ENCODE peak calls at places on chromosomes 13 and 19, in four cellular contexts. One of them, this sample, is unnamed.

GRCh38 chr13:37313383-37313782 is 207.9 kb upstream of the CSNK1A1L start:
- DNase-seq in substantia nigra: no peak
- DNase-seq in effector memory CD4-positive, alpha-beta T cell: no peak
- DNase-seq in tibial nerve: no peak
- DNase-seq in this sample: no peak

GRCh38 chr13:93603043-93603442 is 376.4 kb downstream of the GPC6 start:
- DNase-seq in substantia nigra: no peak
- DNase-seq in tibial nerve: no peak
- DNase-seq in effector memory CD4-positive, alpha-beta T cell: no peak
- DNase-seq in this sample: no peak

GRCh38 chr19:33719366-33720154 is 77.1 kb upstream of the KCTD15 start:
- DNase-seq in tibial nerve: no peak
- DNase-seq in substantia nigra: no peak
- DNase-seq in effector memory CD4-positive, alpha-beta T cell: no peak
- DNase-seq in this sample: no peak

GRCh38 chr19:45352914-45353796 is 12.6 kb downstream of the KLC3 start:
- DNase-seq in tibial nerve: no peak
- DNase-seq in effector memory CD4-positive, alpha-beta T cell: no peak
- DNase-seq in substantia nigra: no peak
- DNase-seq in this sample: no peak

GRCh38 chr13:20495087-20496023 is 30.3 kb downstream of the CRYL1 start:
- DNase-seq in effector memory CD4-positive, alpha-beta T cell: peak; percentile 16
- DNase-seq in substantia nigra: peak; percentile 37
- DNase-seq in tibial nerve: peak; percentile 63
- DNase-seq in this sample: peak; percentile 15

GRCh38 chr19:1041272-1041834 is 1.4 kb downstream of the ABCA7 start:
- DNase-seq in substantia nigra: no peak
- DNase-seq in tibial nerve: no peak
- DNase-seq in effector memory CD4-positive, alpha-beta T cell: no peak
- DNase-seq in this sample: no peak

GRCh38 chr13:74575729-74576125 is 441.5 kb upstream of the KLF12 start:
- DNase-seq in effector memory CD4-positive, alpha-beta T cell: no peak
- DNase-seq in tibial nerve: peak; percentile 36
- DNase-seq in substantia nigra: peak; percentile 72
- DNase-seq in this sample: peak; percentile 54

GRCh38 chr19:38055040-38055439 is 148.0 kb downstream of the SIPA1L3 start:
- DNase-seq in tibial nerve: no peak
- DNase-seq in effector memory CD4-positive, alpha-beta T cell: no peak
- DNase-seq in substantia nigra: no peak
- DNase-seq in this sample: no peak

GRCh38 chr19:22919946-22920345 is 83.0 kb downstream of the ZNF728 start:
- DNase-seq in effector memory CD4-positive, alpha-beta T cell: no peak
- DNase-seq in tibial nerve: no peak
- DNase-seq in substantia nigra: no peak
- DNase-seq in this sample: no peak

GRCh38 chr13:35695411-35695810 is 218.9 kb upstream of the MAB21L1 start:
- DNase-seq in effector memory CD4-positive, alpha-beta T cell: no peak
- DNase-seq in tibial nerve: no peak
- DNase-seq in substantia nigra: no peak
- DNase-seq in this sample: no peak

GRCh38 chr19:14089662-14090508 is 666 bp downstream of the SAMD1 start:
- DNase-seq in effector memory CD4-positive, alpha-beta T cell: peak; percentile 36
- DNase-seq in tibial nerve: no peak
- DNase-seq in substantia nigra: peak; percentile 70
- DNase-seq in this sample: no peak

GRCh38 chr19:10724573-10725071 is 6.7 kb downstream of the DNM2 start:
- DNase-seq in substantia nigra: peak; percentile 54
- DNase-seq in tibial nerve: no peak
- DNase-seq in effector memory CD4-positive, alpha-beta T cell: no peak
- DNase-seq in this sample: peak; percentile 14

GRCh38 chr19:44476559-44477408 is 23.5 kb downstream of the ZNF180 start:
- DNase-seq in effector memory CD4-positive, alpha-beta T cell: no peak
- DNase-seq in tibial nerve: no peak
- DNase-seq in substantia nigra: no peak
- DNase-seq in this sample: no peak

GRCh38 chr13:59208405-59209195 is 955.1 kb downstream of the DIAPH3 start:
- DNase-seq in substantia nigra: no peak
- DNase-seq in effector memory CD4-positive, alpha-beta T cell: no peak
- DNase-seq in tibial nerve: no peak
- DNase-seq in this sample: no peak

GRCh38 chr19:14107581-14108461 is 9.7 kb downstream of the PRKACA start:
- DNase-seq in effector memory CD4-positive, alpha-beta T cell: no peak
- DNase-seq in substantia nigra: no peak
- DNase-seq in tibial nerve: no peak
- DNase-seq in this sample: no peak

GRCh38 chr13:99384468-99384867 is 77.3 kb upstream of the GPR183 start:
- DNase-seq in tibial nerve: no peak
- DNase-seq in effector memory CD4-positive, alpha-beta T cell: no peak
- DNase-seq in substantia nigra: peak; percentile 53
- DNase-seq in this sample: no peak

GRCh38 chr13:95540848-95541247 is 11.7 kb upstream of the CLDN10 start:
- DNase-seq in substantia nigra: peak; percentile 51
- DNase-seq in tibial nerve: no peak
- DNase-seq in effector memory CD4-positive, alpha-beta T cell: no peak
- DNase-seq in this sample: peak; percentile 21

GRCh38 chr19:50431343-50432220 is 1.1 kb upstream of the MYBPC2 start:
- DNase-seq in substantia nigra: peak; percentile 85
- DNase-seq in effector memory CD4-positive, alpha-beta T cell: peak; percentile 79
- DNase-seq in tibial nerve: peak; percentile 49
- DNase-seq in this sample: peak; percentile 62

GRCh38 chr19:50432221-50432626 is 468 bp upstream of the MYBPC2 start:
- DNase-seq in tibial nerve: no peak
- DNase-seq in substantia nigra: no peak
- DNase-seq in effector memory CD4-positive, alpha-beta T cell: no peak
- DNase-seq in this sample: no peak

GRCh38 chr19:50428768-50429463 is 3.8 kb upstream of the MYBPC2 start:
- DNase-seq in substantia nigra: no peak
- DNase-seq in effector memory CD4-positive, alpha-beta T cell: no peak
- DNase-seq in tibial nerve: no peak
- DNase-seq in this sample: no peak

GRCh38 chr19:50432658-50433057 is at the start of gene MYBPC2:
- DNase-seq in effector memory CD4-positive, alpha-beta T cell: no peak
- DNase-seq in substantia nigra: no peak
- DNase-seq in tibial nerve: no peak
- DNase-seq in this sample: no peak

GRCh38 chr19:50430888-50431342 is 1.8 kb upstream of the MYBPC2 start:
- DNase-seq in effector memory CD4-positive, alpha-beta T cell: no peak
- DNase-seq in tibial nerve: no peak
- DNase-seq in substantia nigra: no peak
- DNase-seq in this sample: no peak
- H3K27ac ChIP-seq in effector memory CD4-positive, alpha-beta T cell: no peak overlapping the region
- H3K27ac ChIP-seq in tibial nerve: peak overlapping the region; percentile 75
- H3K27ac ChIP-seq in substantia nigra: peak overlapping the region; percentile 59
- H3K27ac ChIP-seq in this sample: peak overlapping the region; percentile 4

GRCh38 chr13:40670307-40670706 is 3.9 kb upstream of the FOXO1 start:
- DNase-seq in tibial nerve: no peak
- DNase-seq in substantia nigra: no peak
- DNase-seq in effector memory CD4-positive, alpha-beta T cell: no peak
- DNase-seq in this sample: no peak

GRCh38 chr13:40672310-40673060 is 6.0 kb upstream of the FOXO1 start:
- DNase-seq in tibial nerve: no peak
- DNase-seq in effector memory CD4-positive, alpha-beta T cell: no peak
- DNase-seq in substantia nigra: no peak
- DNase-seq in this sample: no peak

GRCh38 chr13:40673414-40673813 is 7.0 kb upstream of the FOXO1 start:
- DNase-seq in effector memory CD4-positive, alpha-beta T cell: no peak
- DNase-seq in tibial nerve: no peak
- DNase-seq in substantia nigra: no peak
- DNase-seq in this sample: no peak

GRCh38 chr13:40676007-40676406 is 9.6 kb upstream of the FOXO1 start:
- DNase-seq in tibial nerve: no peak
- DNase-seq in effector memory CD4-positive, alpha-beta T cell: no peak
- DNase-seq in substantia nigra: no peak
- DNase-seq in this sample: no peak

GRCh38 chr13:40673061-40673397 is 6.6 kb upstream of the FOXO1 start:
- DNase-seq in substantia nigra: no peak
- DNase-seq in tibial nerve: no peak
- DNase-seq in effector memory CD4-positive, alpha-beta T cell: no peak
- DNase-seq in this sample: no peak
- H3K27ac ChIP-seq in substantia nigra: no peak overlapping the region
- H3K27ac ChIP-seq in tibial nerve: peak overlapping the region; percentile 12
- H3K27ac ChIP-seq in effector memory CD4-positive, alpha-beta T cell: no peak overlapping the region
- H3K27ac ChIP-seq in this sample: no peak overlapping the region

GRCh38 chr13:33195693-33196464 is 89.7 kb downstream of the STARD13 start:
- DNase-seq in effector memory CD4-positive, alpha-beta T cell: no peak
- DNase-seq in tibial nerve: no peak
- DNase-seq in substantia nigra: no peak
- DNase-seq in this sample: no peak
- H3K27ac ChIP-seq in effector memory CD4-positive, alpha-beta T cell: no peak overlapping the region
- H3K27ac ChIP-seq in tibial nerve: peak overlapping the region; percentile 84
- H3K27ac ChIP-seq in substantia nigra: no peak overlapping the region
- H3K27ac ChIP-seq in this sample: no peak overlapping the region

DNA sequence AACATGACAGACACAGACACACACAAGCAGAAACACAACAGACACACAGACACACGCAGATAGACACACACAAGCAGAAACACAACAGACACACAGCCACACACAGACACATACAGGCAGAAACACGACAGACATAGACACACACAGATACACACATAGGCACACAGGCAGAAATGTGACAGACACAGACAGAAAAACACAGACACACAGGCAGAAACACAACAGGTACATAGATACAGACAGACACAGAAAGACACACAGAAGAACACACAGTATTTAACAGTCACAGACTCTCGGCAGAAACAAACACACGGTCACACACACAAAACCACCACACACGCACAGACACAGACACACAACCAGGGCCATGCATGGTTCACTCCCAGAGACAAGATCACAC is 905 bp downstream of the TBXA2R start:
- DNase-seq in substantia nigra: no peak
- DNase-seq in tibial nerve: no peak
- DNase-seq in effector memory CD4-positive, alpha-beta T cell: no peak
- DNase-seq in this sample: no peak
- H3K27ac ChIP-seq in substantia nigra: no peak overlapping the region
- H3K27ac ChIP-seq in tibial nerve: peak overlapping the region; percentile 82
- H3K27ac ChIP-seq in effector memory CD4-positive, alpha-beta T cell: no peak overlapping the region
- H3K27ac ChIP-seq in this sample: no peak overlapping the region

DNA sequence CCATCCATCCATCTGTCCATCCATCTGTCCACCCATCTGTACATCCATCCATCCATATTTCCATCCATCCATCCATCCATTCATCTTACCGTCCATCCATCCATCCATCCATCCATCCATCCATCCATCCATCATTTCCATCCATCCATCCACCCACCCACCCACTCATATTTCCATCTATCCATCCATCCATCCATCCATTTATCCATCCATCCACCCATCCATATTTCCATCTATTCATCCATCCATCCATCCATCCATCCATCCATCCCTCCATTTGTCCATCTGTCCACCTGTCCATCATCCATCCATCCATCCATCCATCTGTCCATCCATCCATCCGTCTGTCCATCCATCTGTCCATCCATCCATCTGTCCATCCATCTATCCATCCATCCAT is 20.3 kb upstream of the EMC10 start:
- DNase-seq in substantia nigra: no peak
- DNase-seq in tibial nerve: no peak
- DNase-seq in effector memory CD4-positive, alpha-beta T cell: no peak
- DNase-seq in this sample: no peak
- H3K27ac ChIP-seq in substantia nigra: no peak overlapping the region
- H3K27ac ChIP-seq in tibial nerve: no peak overlapping the region
- H3K27ac ChIP-seq in effector memory CD4-positive, alpha-beta T cell: no peak overlapping the region
- H3K27ac ChIP-seq in this sample: no peak overlapping the region

GRCh38 chr13:31119526-31119925 is 42.2 kb downstream of the HSPH1 start:
- DNase-seq in effector memory CD4-positive, alpha-beta T cell: no peak
- DNase-seq in substantia nigra: no peak
- DNase-seq in tibial nerve: no peak
- DNase-seq in this sample: no peak

GRCh38 chr13:31116224-31116623 is 45.5 kb downstream of the HSPH1 start:
- DNase-seq in substantia nigra: no peak
- DNase-seq in effector memory CD4-positive, alpha-beta T cell: no peak
- DNase-seq in tibial nerve: no peak
- DNase-seq in this sample: no peak

GRCh38 chr13:31111136-31111535 is 50.6 kb downstream of the HSPH1 start:
- DNase-seq in substantia nigra: no peak
- DNase-seq in tibial nerve: no peak
- DNase-seq in effector memory CD4-positive, alpha-beta T cell: no peak
- DNase-seq in this sample: no peak

GRCh38 chr13:31114641-31115040 is 47.1 kb downstream of the HSPH1 start:
- DNase-seq in substantia nigra: no peak
- DNase-seq in effector memory CD4-positive, alpha-beta T cell: no peak
- DNase-seq in tibial nerve: no peak
- DNase-seq in this sample: no peak

GRCh38 chr13:31115616-31116015 is 46.1 kb downstream of the HSPH1 start:
- DNase-seq in substantia nigra: no peak
- DNase-seq in tibial nerve: no peak
- DNase-seq in effector memory CD4-positive, alpha-beta T cell: no peak
- DNase-seq in this sample: no peak
- H3K27ac ChIP-seq in substantia nigra: no peak overlapping the region
- H3K27ac ChIP-seq in tibial nerve: no peak overlapping the region
- H3K27ac ChIP-seq in effector memory CD4-positive, alpha-beta T cell: no peak overlapping the region
- H3K27ac ChIP-seq in this sample: no peak overlapping the region